ENCODE peak calls at places on chromosomes 5 and 9, in ten cellular contexts. F is GM19239; V is KBM-7; Y is breast epithelium; W is Right ventricle myocardium inferior; T is GM12864; K is caudate nucleus; C is GM04504; Q is HEK293T; D is stimulated activated CD8-positive, alpha-beta memory T cell treated with anti-CD3 and anti-CD28 coated beads, Interleukin-7, amount 100 ng/mL, for 4 hours. G is an unnamed sample.

GRCh38 chr5:58088941-58089340 is 370.9 kb downstream of the PLK2 start:
- DNase-seq in F (no peak), V (no peak), Y (no peak), W (no peak), T (no peak), K (no peak), C (no peak), Q (no peak), D (no peak), G (no peak)

GRCh38 chr9:121836382-121836885 is 185.0 kb downstream of the DAB2IP start:
- DNase-seq in F (no peak), V (no peak), Y (peak; percentile 6), W (no peak), T (no peak), K (no peak), C (no peak), Q (no peak), D (no peak), G (no peak)

GRCh38 chr9:33139421-33140228 is 27.5 kb downstream of the B4GALT1 start:
- DNase-seq in F (no peak), V (peak; percentile 63), Y (no peak), W (peak; percentile 91), T (no peak), K (no peak), C (peak; percentile 88), Q (peak; percentile 32), D (no peak), G (no peak)

GRCh38 chr5:172454355-172455086 is at the start of gene SH3PXD2B:
- DNase-seq in F (peak; percentile 35), V (peak; percentile 33), Y (no peak), W (peak; percentile 87), T (no peak), K (peak; percentile 55), C (no peak), Q (peak; percentile 83), D (no peak), G (no peak)

GRCh38 chr5:135203593-135204036 is 169.6 kb upstream of the PITX1 start:
- DNase-seq in F (no peak), V (peak; percentile 77), Y (no peak), W (no peak), T (no peak), K (no peak), C (no peak), Q (no peak), D (no peak), G (no peak)

GRCh38 chr5:36478646-36479307 is 127.6 kb upstream of the SLC1A3 start:
- DNase-seq in F (no peak), V (no peak), Y (no peak), W (no peak), T (no peak), K (no peak), C (no peak), Q (no peak), D (no peak), G (no peak)

GRCh38 chr9:70964861-70965260 is 156.6 kb downstream of the TRPM3 start:
- DNase-seq in F (no peak), V (no peak), Y (no peak), W (no peak), T (no peak), K (no peak), C (no peak), Q (no peak), D (no peak), G (no peak)

GRCh38 chr5:128276537-128277216 is 193.1 kb downstream of the SLC12A2 start:
- DNase-seq in F (no peak), V (no peak), Y (no peak), W (no peak), T (no peak), K (no peak), C (no peak), Q (no peak), D (no peak), G (no peak)

GRCh38 chr5:134245101-134245604 is 19.3 kb upstream of the PPP2CA start:
- DNase-seq in F (no peak), V (no peak), Y (no peak), W (no peak), T (no peak), K (no peak), C (no peak), Q (no peak), D (no peak), G (no peak)

GRCh38 chr9:136551401-136552116 is 5.7 kb upstream of the NOTCH1 start:
- DNase-seq in F (no peak), V (peak; percentile 43), Y (peak; percentile 76), W (peak; percentile 84), T (no peak), K (no peak), C (peak; percentile 59), Q (no peak), D (no peak), G (no peak)

GRCh38 chr5:138975098-138975847 is 100.1 kb upstream of the LRRTM2 start:
- DNase-seq in F (no peak), V (peak; percentile 40), Y (no peak), W (no peak), T (no peak), K (no peak), C (peak; percentile 65), Q (no peak), D (no peak), G (no peak)

GRCh38 chr5:69305512-69305911 is 27.1 kb downstream of the CCDC125 start:
- DNase-seq in F (no peak), V (no peak), Y (no peak), W (no peak), T (no peak), K (no peak), C (no peak), Q (no peak), D (no peak), G (no peak)

GRCh38 chr9:22044583-22044982 is 35.5 kb upstream of the CDKN2B start:
- DNase-seq in F (no peak), V (no peak), Y (no peak), W (no peak), T (no peak), K (no peak), C (peak; percentile 58), Q (no peak), D (no peak), G (no peak)

GRCh38 chr9:94891183-94891582 is 164.7 kb downstream of the AOPEP start:
- DNase-seq in F (no peak), V (no peak), Y (no peak), W (no peak), T (no peak), K (no peak), C (no peak), Q (no peak), D (no peak), G (no peak)